ENCODE peak calls at places on chromosome 15, in five cellular contexts. G is K562, V is suprapubic skin, A is GM12878, W is A549. O is an unnamed sample.

GRCh38 chr15:90531147-90531546 is 1.4 kb downstream of the CRTC3 start:
- DNase-seq in G (no peak), V (no peak), A (no peak), W (no peak), O (no peak)

GRCh38 chr15:99845009-99845408 is 111.8 kb upstream of the LYSMD4 start:
- DNase-seq in G (no peak), V (no peak), A (no peak), W (no peak), O (no peak)

GRCh38 chr15:60534051-60534450 is 55.1 kb upstream of the ICE2 start:
- DNase-seq in G (no peak), V (no peak), A (no peak), W (no peak), O (no peak)

GRCh38 chr15:25527118-25527517 is 88.3 kb upstream of the UBE3A start:
- DNase-seq in G (no peak), V (no peak), A (no peak), W (no peak), O (no peak)

GRCh38 chr15:89150762-89151305 is 62.6 kb downstream of the ABHD2 start:
- DNase-seq in G (no peak), V (no peak), A (no peak), W (no peak), O (no peak)

GRCh38 chr15:97745481-97746071 is 214.9 kb upstream of the ARRDC4 start:
- DNase-seq in G (peak; percentile 53), V (no peak), A (no peak), W (peak; percentile 34), O (peak; percentile 16)

GRCh38 chr15:50134524-50135024 is 15.5 kb upstream of the ATP8B4 start:
- DNase-seq in G (no peak), V (no peak), A (no peak), W (peak; percentile 80), O (peak; percentile 11)

GRCh38 chr15:62071711-62072308 is 5.0 kb downstream of the C2CD4A start:
- DNase-seq in G (peak; percentile 23), V (no peak), A (no peak), W (peak; percentile 39), O (peak; percentile 38)

GRCh38 chr15:58065011-58065444 is 483 bp downstream of the ALDH1A2 start:
- DNase-seq in G (peak; percentile 38), V (peak; percentile 74), A (no peak), W (no peak), O (no peak)

GRCh38 chr15:26115229-26115943 is 252.3 kb upstream of the ATP10A start:
- DNase-seq in G (no peak), V (no peak), A (no peak), W (no peak), O (no peak)

GRCh38 chr15:89863918-89864317 is 29.9 kb downstream of the AP3S2 start:
- DNase-seq in G (no peak), V (no peak), A (no peak), W (no peak), O (no peak)

GRCh38 chr15:36362508-36362907 is 216.9 kb upstream of the CDIN1 start:
- DNase-seq in G (no peak), V (no peak), A (no peak), W (no peak), O (no peak)

GRCh38 chr15:25862469-25863066 is 559 bp downstream of the ATP10A start:
- DNase-seq in G (no peak), V (no peak), A (no peak), W (no peak), O (no peak)

GRCh38 chr15:43776718-43777292 is at the start of gene ELL3:
- DNase-seq in G (peak; percentile 60), V (peak; percentile 88), A (no peak), W (peak; percentile 37), O (peak; percentile 86)

GRCh38 chr15:31367730-31368344 is 41.2 kb downstream of the KLF13 start:
- DNase-seq in G (no peak), V (no peak), A (no peak), W (no peak), O (no peak)

GRCh38 chr15:88043396-88043795 is 213.1 kb downstream of the NTRK3 start:
- DNase-seq in G (no peak), V (no peak), A (no peak), W (no peak), O (no peak)

GRCh38 chr15:57881361-57881760 is 174.8 kb downstream of the POLR2M start:
- DNase-seq in G (no peak), V (no peak), A (no peak), W (no peak), O (no peak)

GRCh38 chr15:73751896-73752816 is 995 bp downstream of the INSYN1 start:
- DNase-seq in G (no peak), V (no peak), A (no peak), W (no peak), O (no peak)

GRCh38 chr15:50128266-50128665 is 9.2 kb upstream of the ATP8B4 start:
- DNase-seq in G (no peak), V (peak; percentile 86), A (no peak), W (no peak), O (peak; percentile 11)

GRCh38 chr15:93030430-93031102 is 58.4 kb downstream of the RGMA start:
- DNase-seq in G (peak; percentile 79), V (peak; percentile 91), A (peak; percentile 7), W (peak; percentile 91), O (peak; percentile 75)

GRCh38 chr15:34349769-34350168 is 6.7 kb downstream of the NUTM1 start:
- DNase-seq in G (no peak), V (no peak), A (no peak), W (no peak), O (no peak)

GRCh38 chr15:58065445-58066041 is at the start of gene ALDH1A2:
- DNase-seq in G (peak; percentile 75), V (peak; percentile 75), A (no peak), W (no peak), O (no peak)

GRCh38 chr15:29570931-29571727 is 251.1 kb downstream of the TJP1 start:
- DNase-seq in G (no peak), V (no peak), A (no peak), W (peak; percentile 44), O (no peak)

GRCh38 chr15:31279221-31280036 is 47.2 kb upstream of the KLF13 start:
- DNase-seq in G (no peak), V (peak; percentile 43), A (no peak), W (no peak), O (no peak)

GRCh38 chr15:89654847-89655805 is at the start of gene KIF7:
- DNase-seq in G (peak; percentile 87), V (peak; percentile 78), A (no peak), W (peak; percentile 60), O (no peak)

GRCh38 chr15:90142216-90143175 is 40.2 kb upstream of the IDH2 start:
- DNase-seq in G (peak; percentile 60), V (no peak), A (no peak), W (no peak), O (peak; percentile 80)

GRCh38 chr15:100873029-100873677 is 6.5 kb upstream of the ALDH1A3 start:
- DNase-seq in G (peak; percentile 62), V (no peak), A (peak; percentile 39), W (peak; percentile 88), O (peak; percentile 50)

GRCh38 chr15:74265046-74265639 is 29.0 kb downstream of the CCDC33 start:
- DNase-seq in G (peak; percentile 65), V (no peak), A (no peak), W (no peak), O (peak; percentile 22)

GRCh38 chr15:40293006-40293405 is 10.1 kb upstream of the ANKRD63 start:
- DNase-seq in G (no peak), V (no peak), A (no peak), W (no peak), O (no peak)

GRCh38 chr15:40290540-40291087 is 7.8 kb upstream of the ANKRD63 start:
- DNase-seq in G (no peak), V (no peak), A (no peak), W (no peak), O (no peak)

GRCh38 chr15:40292246-40292645 is 9.4 kb upstream of the ANKRD63 start:
- DNase-seq in G (no peak), V (no peak), A (no peak), W (no peak), O (no peak)

GRCh38 chr15:40289140-40289775 is 6.4 kb upstream of the ANKRD63 start:
- DNase-seq in G (no peak), V (no peak), A (no peak), W (no peak), O (no peak)

DNA sequence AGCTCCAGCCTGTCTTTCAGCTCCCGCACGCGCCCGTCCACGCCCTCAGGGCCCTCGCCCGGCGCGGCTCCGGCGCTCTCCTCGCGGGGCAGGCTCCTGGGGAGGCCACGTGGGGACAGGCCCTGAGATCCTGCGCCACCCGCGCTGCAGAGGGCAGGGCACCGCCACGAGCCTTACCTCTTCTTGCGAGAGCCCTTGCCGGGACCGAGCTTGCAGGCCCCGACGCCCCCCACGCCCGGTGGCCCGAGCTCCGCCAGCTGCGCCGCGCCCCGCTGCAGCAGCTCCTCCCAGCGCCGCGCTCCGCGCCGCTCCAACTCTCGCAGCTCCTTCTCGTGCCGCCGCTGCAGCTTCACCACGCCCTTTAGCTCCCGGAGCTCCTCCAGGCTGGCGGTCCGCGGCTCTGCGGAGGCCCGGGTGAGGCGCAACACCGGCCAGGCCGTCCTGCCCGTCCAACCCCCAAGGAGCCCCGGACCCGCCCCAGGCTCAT is 8.3 kb upstream of the ANKRD63 start:
- DNase-seq in G (peak; percentile 76), V (no peak), A (no peak), W (peak; percentile 31), O (no peak)
- TF ChIP-seq POLR2A in G (peak; percentile 29), V (no peak), A (no peak), W (no peak), O (no peak)

DNA sequence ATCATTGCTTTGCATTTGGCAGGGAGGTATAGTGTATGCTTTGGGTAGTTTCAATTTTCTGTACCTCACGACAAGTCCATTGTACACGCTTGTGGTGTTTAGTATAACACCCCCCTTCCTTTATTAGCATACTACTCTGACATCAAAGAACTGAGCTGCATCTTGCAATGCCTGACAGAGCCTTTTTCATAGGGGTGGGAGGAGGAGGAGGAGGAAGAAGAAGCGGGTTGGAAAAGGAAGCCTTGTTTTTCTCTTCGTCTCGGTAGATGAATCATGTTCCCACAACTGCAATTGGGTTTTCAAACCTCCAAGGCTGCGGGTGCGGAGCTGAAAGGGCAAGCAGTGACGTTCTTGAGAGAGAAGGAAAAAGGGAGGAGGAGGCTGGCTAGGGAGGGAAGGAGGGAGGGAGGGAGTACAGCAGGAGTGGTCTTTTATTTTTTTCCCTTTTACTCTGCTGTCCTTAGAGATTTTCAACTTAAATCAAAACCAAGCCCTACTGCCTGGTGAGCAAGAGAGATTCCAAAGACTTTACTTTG is 175.7 kb downstream of the KLHL25 start:
- DNase-seq in G (no peak), V (peak; percentile 88), A (no peak), W (no peak), O (no peak)
- TF ChIP-seq POLR2A in G (no peak), V (peak; percentile 58), A (no peak), W (no peak), O (no peak)

GRCh38 chr15:77856718-77857346 is 220.7 kb downstream of the TBC1D2B start:
- DNase-seq in G (no peak), V (no peak), A (no peak), W (no peak), O (no peak)

GRCh38 chr15:77860101-77860691 is 217.3 kb downstream of the TBC1D2B start:
- DNase-seq in G (no peak), V (peak; percentile 67), A (no peak), W (no peak), O (no peak)

GRCh38 chr15:77857419-77857818 is 220.1 kb downstream of the TBC1D2B start:
- DNase-seq in G (no peak), V (peak; percentile 45), A (no peak), W (no peak), O (no peak)

GRCh38 chr15:77859491-77860060 is 217.9 kb downstream of the TBC1D2B start:
- DNase-seq in G (no peak), V (peak; percentile 52), A (no peak), W (no peak), O (no peak)

GRCh38 chr15:77858677-77859490 is 218.6 kb downstream of the TBC1D2B start:
- DNase-seq in G (peak; percentile 30), V (peak; percentile 37), A (no peak), W (no peak), O (no peak)
- TF ChIP-seq POLR2A in G (no peak), V (no peak), A (no peak), W (no peak), O (no peak)

GRCh38 chr15:64387562-64388168 is at the start of gene TRIP4:
- DNase-seq in G (peak; percentile 86), V (peak; percentile 98), A (peak; percentile 92), W (peak; percentile 98), O (peak; percentile 99)
- TF ChIP-seq POLR2A in G (peak; percentile 91), V (no peak), A (peak; percentile 97), W (peak; percentile 92), O (peak; percentile 96)